ENCODE peak calls at places on chromosome 2, in four cellular contexts. E, V, X and U are unnamed samples.

GRCh38 chr2:109297566-109298205 is 168.7 kb downstream of the SH3RF3 start:
- DNase-seq in E (no peak), V (no peak), X (no peak), U (no peak)

GRCh38 chr2:96157649-96158553 is 12.7 kb upstream of the DUSP2 start:
- DNase-seq in E (no peak), V (no peak), X (no peak), U (no peak)

GRCh38 chr2:44894058-44894457 is 47.4 kb upstream of the SIX3 start:
- DNase-seq in E (no peak), V (no peak), X (no peak), U (no peak)

GRCh38 chr2:222404126-222404891 is 20.0 kb upstream of the SGPP2 start:
- DNase-seq in E (no peak), V (no peak), X (no peak), U (no peak)

GRCh38 chr2:101983486-101983885 is 8.3 kb upstream of the IL1R2 start:
- DNase-seq in E (no peak), V (no peak), X (no peak), U (peak)

GRCh38 chr2:237074211-237074993 is 11.3 kb upstream of the COPS8 start:
- DNase-seq in E (no peak), V (no peak), X (no peak), U (no peak)

GRCh38 chr2:145484443-145485086 is 964.6 kb upstream of the ZEB2 start:
- DNase-seq in E (peak), V (no peak), X (peak), U (peak)

GRCh38 chr2:97936199-97936598 is 59.5 kb downstream of the TMEM131 start:
- DNase-seq in E (no peak), V (no peak), X (peak), U (no peak)

GRCh38 chr2:60329225-60329624 is 224.2 kb downstream of the BCL11A start:
- DNase-seq in E (no peak), V (no peak), X (no peak), U (no peak)

GRCh38 chr2:152448621-152449020 is 113.6 kb downstream of the FMNL2 start:
- DNase-seq in E (no peak), V (no peak), X (no peak), U (no peak)

GRCh38 chr2:224982910-224983688 is 59.2 kb downstream of the DOCK10 start:
- DNase-seq in E (peak), V (no peak), X (peak), U (no peak)

GRCh38 chr2:123051136-123051535 is 974.0 kb upstream of the CNTNAP5 start:
- DNase-seq in E (no peak), V (no peak), X (no peak), U (no peak)

GRCh38 chr2:21250693-21251092 is 126.9 kb downstream of the TDRD15 start:
- DNase-seq in E (no peak), V (no peak), X (no peak), U (no peak)

GRCh38 chr2:56753182-56753581 is 569.4 kb downstream of the CCDC85A start:
- DNase-seq in E (no peak), V (no peak), X (no peak), U (no peak)

GRCh38 chr2:175730025-175730424 is 272.0 kb downstream of the LNPK start:
- DNase-seq in E (no peak), V (no peak), X (no peak), U (no peak)

GRCh38 chr2:62814132-62814531 is 108.6 kb downstream of the EHBP1 start:
- DNase-seq in E (no peak), V (no peak), X (no peak), U (peak)

GRCh38 chr2:69926849-69927515 is 12.1 kb downstream of the MXD1 start:
- DNase-seq in E (no peak), V (no peak), X (no peak), U (no peak)

GRCh38 chr2:185187421-185187820 is 551.2 kb upstream of the FSIP2 start:
- DNase-seq in E (no peak), V (no peak), X (no peak), U (no peak)

GRCh38 chr2:159150208-159150607 is 136.3 kb downstream of the WDSUB1 start:
- DNase-seq in E (no peak), V (no peak), X (no peak), U (no peak)

GRCh38 chr2:199704358-199705238 is 146.4 kb downstream of the FTCDNL1 start:
- DNase-seq in E (no peak), V (no peak), X (peak), U (peak)

GRCh38 chr2:197556456-197556855 is 40.6 kb downstream of the MOB4 start:
- DNase-seq in E (no peak), V (no peak), X (no peak), U (no peak)

GRCh38 chr2:96536445-96537065 is at the start of gene ARID5A:
- DNase-seq in E (no peak), V (peak), X (peak), U (no peak)

GRCh38 chr2:98912221-98912851 is 23.7 kb downstream of the CRACDL start:
- DNase-seq in E (peak), V (no peak), X (no peak), U (peak)

GRCh38 chr2:230068658-230069080 is at the start of gene SLC16A14:
- DNase-seq in E (no peak), V (no peak), X (peak), U (no peak)

GRCh38 chr2:38685116-38685735 is 19.3 kb downstream of the GALM start:
- DNase-seq in E (no peak), V (no peak), X (no peak), U (no peak)

GRCh38 chr2:198285216-198285615 is 480.8 kb downstream of the PLCL1 start:
- DNase-seq in E (no peak), V (no peak), X (no peak), U (no peak)

DNA sequence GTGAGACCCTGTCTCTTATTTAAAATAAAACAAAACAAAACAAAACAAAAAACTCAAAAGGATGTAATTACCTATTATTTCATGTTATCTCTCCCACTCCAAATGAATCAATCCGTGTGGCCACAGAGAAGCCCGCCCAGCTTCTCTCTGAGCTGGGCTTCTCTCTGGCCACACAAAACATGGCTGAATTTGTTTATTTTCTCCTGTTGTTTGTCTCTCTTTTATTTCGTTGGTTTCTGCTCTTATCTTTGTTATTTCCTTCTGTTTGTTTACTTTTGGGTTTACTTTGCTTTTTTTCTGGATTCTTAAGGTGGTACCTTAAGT is 1.5 kb upstream of the TRABD2A start:
- DNase-seq in E (no peak), V (no peak), X (no peak), U (no peak)
- TF ChIP-seq CTCF in E (no peak), V (no peak), X (no peak), U (no peak)

DNA sequence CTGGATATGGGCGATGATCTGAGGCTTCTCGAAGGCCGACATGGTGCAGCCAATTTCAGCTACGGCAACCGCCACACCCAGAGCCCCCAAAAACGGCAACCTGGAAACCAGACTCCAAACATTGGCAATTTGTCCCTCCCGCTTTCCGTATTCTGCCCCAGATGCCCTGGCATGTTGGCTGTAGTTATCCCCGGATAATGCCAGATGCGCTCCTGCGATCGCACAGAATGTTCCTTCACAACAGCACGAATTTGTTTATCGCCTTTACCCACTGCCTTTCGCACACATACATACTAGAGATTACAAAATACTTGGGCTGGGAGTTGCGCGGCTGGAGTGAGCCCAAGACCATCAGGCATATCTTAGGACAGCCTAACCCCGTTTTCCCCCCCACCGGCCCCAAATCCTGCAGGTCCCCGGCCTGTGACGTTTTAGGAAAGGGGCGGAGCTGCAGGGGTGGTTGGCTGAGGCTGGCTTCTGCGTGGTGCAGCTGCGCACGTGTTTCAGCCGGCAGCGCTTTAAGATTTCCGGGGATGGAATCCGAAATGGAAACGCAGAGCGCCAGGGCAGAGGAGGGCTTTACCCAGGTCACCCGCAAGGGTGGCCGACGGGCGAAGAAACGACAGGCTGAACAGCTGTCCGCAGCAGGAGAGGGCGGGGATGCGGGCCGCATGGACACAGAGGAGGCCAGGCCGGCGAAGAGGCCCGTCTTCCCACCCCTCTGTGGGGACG is at the start of gene PNO1:
- DNase-seq in E (peak), V (peak), X (peak), U (peak)
- TF ChIP-seq CTCF in E (no peak), V (no peak), X (no peak), U (no peak)

DNA sequence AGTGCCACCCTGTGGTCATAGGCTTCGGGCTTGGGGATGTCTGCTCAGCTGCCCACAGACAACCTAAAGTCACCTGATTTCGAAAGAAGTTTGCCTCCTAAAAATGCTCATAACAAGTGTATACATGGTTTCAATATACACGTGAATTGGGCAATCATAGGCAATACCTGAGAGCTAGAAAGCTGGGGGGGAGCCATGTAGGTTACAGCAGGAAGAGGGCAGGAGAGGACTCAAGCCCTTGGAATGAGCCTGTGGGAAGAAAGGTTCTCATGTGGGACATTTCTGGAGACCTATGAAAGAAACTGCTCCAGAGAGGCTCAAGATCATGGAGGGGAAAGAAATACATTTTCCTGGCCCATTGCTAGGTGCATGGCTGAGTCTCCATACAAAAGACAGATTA is 109.7 kb downstream of the ACOXL start:
- DNase-seq in E (no peak), V (no peak), X (no peak), U (no peak)
- TF ChIP-seq CTCF in E (no peak), V (no peak), X (no peak), U (no peak)

GRCh38 chr2:24019729-24020128 is 9.8 kb downstream of the MFSD2B start:
- DNase-seq in E (no peak), V (no peak), X (no peak), U (no peak)

GRCh38 chr2:24022975-24023575 is 13.2 kb downstream of the MFSD2B start:
- DNase-seq in E (no peak), V (no peak), X (no peak), U (no peak)

GRCh38 chr2:24024018-24024417 is 14.1 kb downstream of the MFSD2B start:
- DNase-seq in E (no peak), V (no peak), X (peak), U (no peak)

GRCh38 chr2:24022324-24022974 is 12.6 kb downstream of the MFSD2B start:
- DNase-seq in E (no peak), V (no peak), X (no peak), U (no peak)

DNA sequence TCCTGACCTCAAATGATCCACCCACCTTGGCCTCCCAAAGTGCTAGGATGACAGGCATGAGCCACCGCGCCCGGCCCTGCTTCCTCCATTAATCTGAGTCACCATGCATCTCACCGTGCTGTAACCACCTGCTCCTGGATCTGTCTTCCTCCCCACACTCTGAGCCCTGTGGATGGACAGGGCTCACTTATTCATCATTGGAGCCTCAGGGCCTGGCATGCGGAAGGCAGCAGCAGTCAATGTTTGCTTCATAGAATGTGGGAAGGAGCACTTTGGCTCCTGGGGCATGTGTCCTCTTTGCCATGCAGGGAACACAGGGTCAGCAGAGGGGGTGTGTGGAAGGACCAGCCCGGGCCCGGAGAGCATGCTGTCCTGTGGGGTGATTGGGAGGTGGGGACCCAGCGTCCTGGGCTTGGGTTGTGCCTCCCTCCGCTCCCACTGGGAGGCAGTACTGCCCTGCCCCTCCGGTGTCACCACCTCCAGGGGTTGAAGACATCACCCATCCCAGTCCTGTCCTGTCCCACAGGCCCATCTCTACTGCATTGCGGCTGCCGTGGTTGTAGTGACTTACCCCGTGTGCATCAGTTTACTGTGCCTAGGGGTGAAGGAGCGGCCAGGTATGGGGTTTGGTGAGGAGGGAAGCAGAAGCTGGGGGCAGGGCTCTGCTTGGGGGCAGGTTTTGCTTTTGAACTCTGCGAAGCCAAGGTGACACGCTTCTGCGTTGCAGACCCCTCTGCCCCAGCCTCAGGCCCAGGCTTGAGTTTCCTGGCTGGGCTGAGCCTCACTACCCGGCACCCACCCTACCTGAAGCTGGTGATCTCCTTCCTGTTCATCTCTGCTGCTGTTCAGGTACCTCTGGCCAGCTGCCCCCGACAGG is 11.5 kb downstream of the MFSD2B start:
- DNase-seq in E (no peak), V (no peak), X (peak), U (no peak)
- TF ChIP-seq CTCF in E (peak), V (no peak), X (peak), U (peak)

GRCh38 chr2:86226780-86227520 is 27.7 kb downstream of the MRPL35 start:
- DNase-seq in E (no peak), V (no peak), X (no peak), U (no peak)

GRCh38 chr2:86226069-86226468 is 26.8 kb downstream of the MRPL35 start:
- DNase-seq in E (no peak), V (no peak), X (no peak), U (no peak)

GRCh38 chr2:86224645-86225355 is 25.5 kb downstream of the MRPL35 start:
- DNase-seq in E (no peak), V (no peak), X (no peak), U (no peak)

GRCh38 chr2:86223682-86224560 is 24.7 kb downstream of the MRPL35 start:
- DNase-seq in E (peak), V (no peak), X (no peak), U (no peak)

DNA sequence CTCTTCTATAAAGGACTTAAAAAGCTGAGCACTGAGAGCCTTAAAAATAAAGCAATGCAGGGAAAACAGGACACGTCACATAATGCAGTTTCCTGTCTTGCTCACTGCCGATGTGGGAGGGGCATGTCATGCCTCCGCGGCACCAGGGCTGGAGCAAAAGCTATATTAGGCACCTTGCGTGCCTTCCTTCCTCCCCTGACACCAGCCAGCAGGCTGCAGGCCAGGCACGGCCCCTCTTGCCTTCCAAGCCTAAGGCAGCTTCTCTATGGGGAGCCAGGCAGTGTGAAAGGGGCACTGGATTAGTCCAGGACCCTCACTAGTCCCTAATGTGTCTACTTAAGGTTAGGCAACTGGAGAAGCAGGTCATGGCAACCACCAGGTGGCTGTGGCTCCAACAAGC is 26.3 kb downstream of the MRPL35 start:
- DNase-seq in E (no peak), V (no peak), X (no peak), U (no peak)
- TF ChIP-seq CTCF in E (no peak), V (no peak), X (no peak), U (no peak)